ENCODE peak calls at places on chromosomes 11 and 22, in eight cellular contexts. T, B, U, P, W, Z, V and G are unnamed samples.

GRCh38 chr22:39215430-39216142 is 29.2 kb downstream of the PDGFB start:
- DNase-seq in T (no peak), B (no peak), U (no peak), P (no peak), W (no peak), Z (no peak), V (peak; percentile 35), G (peak; percentile 18)

GRCh38 chr22:46369716-46370583 is 34.4 kb downstream of the TRMU start:
- DNase-seq in T (no peak), B (no peak), U (no peak), P (no peak), W (no peak), Z (no peak), V (no peak), G (no peak)

GRCh38 chr22:35894937-35895708 is 133.5 kb downstream of the RBFOX2 start:
- DNase-seq in T (no peak), B (peak; percentile 79), U (no peak), P (peak; percentile 60), W (no peak), Z (no peak), V (no peak), G (no peak)

GRCh38 chr11:82979824-82980223 is 78.3 kb downstream of the DDIAS start:
- DNase-seq in T (no peak), B (no peak), U (no peak), P (no peak), W (no peak), Z (no peak), V (no peak), G (no peak)

GRCh38 chr22:44569516-44569915 is 71.5 kb upstream of the RTL6 start:
- DNase-seq in T (no peak), B (no peak), U (no peak), P (no peak), W (no peak), Z (no peak), V (no peak), G (no peak)

GRCh38 chr22:40263191-40263590 is 83.1 kb upstream of the ADSL start:
- DNase-seq in T (no peak), B (no peak), U (no peak), P (no peak), W (no peak), Z (no peak), V (no peak), G (no peak)

GRCh38 chr11:18495268-18495667 is 31.5 kb downstream of the TSG101 start:
- DNase-seq in T (no peak), B (no peak), U (no peak), P (no peak), W (no peak), Z (no peak), V (no peak), G (no peak)

GRCh38 chr11:120337896-120338840 is 2.0 kb downstream of the ARHGEF12 start:
- DNase-seq in T (no peak), B (peak; percentile 59), U (no peak), P (no peak), W (no peak), Z (no peak), V (no peak), G (no peak)

GRCh38 chr11:133936136-133936535 is 20.6 kb downstream of the IGSF9B start:
- DNase-seq in T (no peak), B (no peak), U (no peak), P (no peak), W (no peak), Z (no peak), V (no peak), G (no peak)

GRCh38 chr22:46067159-46068111 is 82.9 kb upstream of the PPARA start:
- DNase-seq in T (peak; percentile 12), B (no peak), U (no peak), P (peak; percentile 15), W (peak; percentile 59), Z (peak; percentile 42), V (no peak), G (no peak)

GRCh38 chr11:43549624-43550023 is 130.9 kb upstream of the HSD17B12 start:
- DNase-seq in T (no peak), B (no peak), U (no peak), P (no peak), W (no peak), Z (no peak), V (no peak), G (no peak)

GRCh38 chr11:122672892-122673291 is 17.4 kb downstream of the UBASH3B start:
- DNase-seq in T (no peak), B (no peak), U (no peak), P (peak; percentile 30), W (no peak), Z (no peak), V (no peak), G (peak; percentile 71)

GRCh38 chr11:103978588-103979580 is 57.6 kb upstream of the DDI1 start:
- DNase-seq in T (no peak), B (peak; percentile 67), U (no peak), P (no peak), W (no peak), Z (no peak), V (no peak), G (no peak)

GRCh38 chr11:93579187-93579773 is 36.1 kb upstream of the SMCO4 start:
- DNase-seq in T (no peak), B (no peak), U (no peak), P (no peak), W (no peak), Z (no peak), V (no peak), G (no peak)

DNA sequence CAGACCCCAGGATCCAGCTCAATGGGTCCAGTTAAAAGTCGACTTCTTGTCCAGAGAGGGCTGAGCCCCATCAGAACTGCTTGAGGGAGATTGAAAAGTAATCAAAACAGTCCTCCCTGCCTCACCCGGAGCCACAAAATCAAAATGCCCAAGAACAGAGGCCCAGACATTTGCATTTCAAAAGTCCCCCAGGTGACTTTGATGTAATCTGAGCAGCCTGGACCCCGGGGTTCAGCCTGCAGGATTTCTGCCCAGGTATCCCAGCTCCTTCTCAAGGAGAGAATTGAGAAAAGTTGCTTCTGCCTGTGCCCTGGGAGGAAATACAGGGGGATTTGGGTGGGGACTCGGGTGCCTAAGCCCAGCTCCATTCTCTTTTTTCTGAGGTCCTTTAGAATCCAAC is 1385.0 kb downstream of the TBC1D22A start:
- DNase-seq in T (no peak), B (no peak), U (no peak), P (no peak), W (no peak), Z (no peak), V (no peak), G (no peak)
- H3K9me3 ChIP-seq in T (no peaks in the 10 kb centered on the region), B (peaks cover 57% of the 10 kb centered on the region), U (no peaks in the 10 kb centered on the region), P (no peaks in the 10 kb centered on the region), W (no peaks in the 10 kb centered on the region), Z (no peaks in the 10 kb centered on the region), V (no peaks in the 10 kb centered on the region), G (no peaks in the 10 kb centered on the region)

GRCh38 chr11:126965331-126965730 is 35.2 kb downstream of the KIRREL3 start:
- DNase-seq in T (no peak), B (no peak), U (no peak), P (no peak), W (no peak), Z (no peak), V (no peak), G (no peak)

GRCh38 chr11:126968915-126969314 is 31.7 kb downstream of the KIRREL3 start:
- DNase-seq in T (no peak), B (peak; percentile 6), U (no peak), P (no peak), W (no peak), Z (no peak), V (no peak), G (no peak)

GRCh38 chr11:126973051-126973450 is 27.5 kb downstream of the KIRREL3 start:
- DNase-seq in T (no peak), B (no peak), U (no peak), P (no peak), W (no peak), Z (no peak), V (no peak), G (no peak)

GRCh38 chr11:126971305-126971704 is 29.3 kb downstream of the KIRREL3 start:
- DNase-seq in T (no peak), B (no peak), U (no peak), P (no peak), W (no peak), Z (no peak), V (no peak), G (no peak)

DNA sequence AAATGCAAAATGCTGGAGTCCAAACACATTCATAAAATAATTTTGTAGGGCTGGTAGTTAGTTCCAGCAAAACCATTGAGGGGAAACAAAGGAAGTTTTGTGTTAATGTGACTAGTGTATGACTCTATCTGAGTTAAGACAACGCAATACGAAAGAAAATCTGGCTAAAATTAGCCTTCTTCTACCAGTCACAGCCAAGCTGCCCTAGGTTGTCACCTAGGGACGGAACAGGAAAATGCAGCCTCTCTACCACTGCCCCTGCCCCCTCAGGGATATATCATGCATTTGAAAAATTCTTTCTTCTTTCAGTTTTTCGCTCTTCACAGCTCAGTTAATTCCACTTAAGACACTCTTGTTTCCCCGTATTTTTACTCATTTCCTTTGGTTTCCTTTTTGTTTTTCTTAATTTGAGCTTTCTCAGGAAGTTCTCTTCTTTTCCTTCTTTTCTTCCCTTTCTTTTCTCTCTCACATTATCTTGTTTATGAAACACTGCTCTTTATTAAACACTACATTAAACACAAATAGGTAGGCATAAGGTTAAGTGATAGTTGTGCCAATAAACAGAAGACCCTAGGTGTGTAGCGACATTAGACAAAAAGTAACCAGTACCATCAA is 30.6 kb downstream of the KIRREL3 start:
- DNase-seq in T (no peak), B (peak; percentile 83), U (no peak), P (no peak), W (no peak), Z (no peak), V (no peak), G (no peak)
- H3K27me3 ChIP-seq in T (no peaks in the 10 kb centered on the region), B (no peaks in the 10 kb centered on the region), U (no peaks in the 10 kb centered on the region), P (peaks cover 21% of the 10 kb centered on the region), W (no peaks in the 10 kb centered on the region), Z (no peaks in the 10 kb centered on the region), V (peaks cover 4% of the 10 kb centered on the region), G (no peaks in the 10 kb centered on the region)

GRCh38 chr22:22943521-22944267 is 56.1 kb downstream of the IGLL5 start:
- DNase-seq in T (no peak), B (no peak), U (peak; percentile 81), P (no peak), W (no peak), Z (no peak), V (no peak), G (no peak)
- TF ChIP-seq POLR2A in T (no peak), B (no peak), U (no peak), P (no peak), W (no peak), Z (no peak), V (no peak), G (no peak)

GRCh38 chr22:48451891-48452290 is 1375.8 kb downstream of the BRD1 start:
- DNase-seq in T (no peak), B (no peak), U (no peak), P (no peak), W (no peak), Z (peak; percentile 29), V (no peak), G (peak; percentile 10)

GRCh38 chr22:48453171-48453570 is 1374.5 kb downstream of the BRD1 start:
- DNase-seq in T (no peak), B (no peak), U (no peak), P (no peak), W (no peak), Z (peak; percentile 12), V (no peak), G (no peak)

GRCh38 chr22:48456449-48456848 is 1371.2 kb downstream of the BRD1 start:
- DNase-seq in T (no peak), B (no peak), U (no peak), P (no peak), W (no peak), Z (no peak), V (no peak), G (peak; percentile 6)

GRCh38 chr22:48452766-48453165 is 1374.9 kb downstream of the BRD1 start:
- DNase-seq in T (no peak), B (no peak), U (no peak), P (no peak), W (no peak), Z (peak; percentile 48), V (no peak), G (peak; percentile 8)

GRCh38 chr22:48453751-48454485 is 1373.8 kb downstream of the BRD1 start:
- DNase-seq in T (no peak), B (no peak), U (no peak), P (no peak), W (no peak), Z (no peak), V (no peak), G (peak; percentile 8)
- H3K9me3 ChIP-seq in T (no peaks in the 10 kb centered on the region), B (peaks cover 45% of the 10 kb centered on the region), U (no peaks in the 10 kb centered on the region), P (no peaks in the 10 kb centered on the region), W (no peaks in the 10 kb centered on the region), Z (no peaks in the 10 kb centered on the region), V (no peaks in the 10 kb centered on the region), G (no peaks in the 10 kb centered on the region)